ENCODE peak calls at places on chromosomes 13 and 19, in ten cellular contexts. One of them, this sample, is unnamed. For H3K36me3, the result is how much of the 10 kb centered on the place peaks cover.

GRCh38 chr19:34276614-34277013 is 22.3 kb downstream of the GARRE1 start:
- DNase-seq in breast epithelium: no peak
- DNase-seq in CD8-positive, alpha-beta memory T cell: no peak
- DNase-seq in HAP-1: no peak
- DNase-seq in MG63: no peak
- DNase-seq in esophagus squamous epithelium: no peak
- DNase-seq in H7: no peak
- DNase-seq in CD8-positive, alpha-beta T cell: no peak
- DNase-seq in fibroblast of lung: no peak
- DNase-seq in PC-9: no peak
- DNase-seq in this sample: no peak

GRCh38 chr19:41309225-41310030 is 544 bp upstream of the CCDC97 start:
- DNase-seq in breast epithelium: no peak
- DNase-seq in CD8-positive, alpha-beta memory T cell: no peak
- DNase-seq in HAP-1: no peak
- DNase-seq in MG63: no peak
- DNase-seq in esophagus squamous epithelium: no peak
- DNase-seq in H7: no peak
- DNase-seq in CD8-positive, alpha-beta T cell: no peak
- DNase-seq in fibroblast of lung: no peak
- DNase-seq in PC-9: no peak
- DNase-seq in this sample: no peak

GRCh38 chr13:113850722-113851479 is 13.0 kb downstream of the GAS6 start:
- DNase-seq in breast epithelium: no peak
- DNase-seq in CD8-positive, alpha-beta memory T cell: no peak
- DNase-seq in HAP-1: no peak
- DNase-seq in MG63: no peak
- DNase-seq in esophagus squamous epithelium: no peak
- DNase-seq in H7: no peak
- DNase-seq in CD8-positive, alpha-beta T cell: no peak
- DNase-seq in fibroblast of lung: no peak
- DNase-seq in PC-9: no peak
- DNase-seq in this sample: no peak

GRCh38 chr13:45674908-45675307 is 27.2 kb upstream of the CBY2 start:
- DNase-seq in breast epithelium: peak
- DNase-seq in CD8-positive, alpha-beta memory T cell: no peak
- DNase-seq in HAP-1: peak
- DNase-seq in MG63: peak
- DNase-seq in esophagus squamous epithelium: no peak
- DNase-seq in H7: no peak
- DNase-seq in CD8-positive, alpha-beta T cell: no peak
- DNase-seq in fibroblast of lung: peak
- DNase-seq in PC-9: no peak
- DNase-seq in this sample: peak

GRCh38 chr19:11203194-11204075 is 6.1 kb upstream of the KANK2 start:
- DNase-seq in breast epithelium: peak
- DNase-seq in CD8-positive, alpha-beta memory T cell: peak
- DNase-seq in HAP-1: peak
- DNase-seq in MG63: peak
- DNase-seq in esophagus squamous epithelium: no peak
- DNase-seq in H7: peak
- DNase-seq in CD8-positive, alpha-beta T cell: no peak
- DNase-seq in fibroblast of lung: peak
- DNase-seq in PC-9: peak
- DNase-seq in this sample: no peak

GRCh38 chr13:37833411-37833810 is 36.2 kb downstream of the TRPC4 start:
- DNase-seq in breast epithelium: no peak
- DNase-seq in CD8-positive, alpha-beta memory T cell: no peak
- DNase-seq in HAP-1: no peak
- DNase-seq in MG63: no peak
- DNase-seq in esophagus squamous epithelium: no peak
- DNase-seq in H7: no peak
- DNase-seq in CD8-positive, alpha-beta T cell: no peak
- DNase-seq in fibroblast of lung: no peak
- DNase-seq in PC-9: no peak
- DNase-seq in this sample: no peak

GRCh38 chr13:109331898-109332297 is 454.5 kb downstream of the IRS2 start:
- DNase-seq in breast epithelium: no peak
- DNase-seq in CD8-positive, alpha-beta memory T cell: no peak
- DNase-seq in HAP-1: no peak
- DNase-seq in MG63: no peak
- DNase-seq in esophagus squamous epithelium: no peak
- DNase-seq in H7: no peak
- DNase-seq in CD8-positive, alpha-beta T cell: no peak
- DNase-seq in fibroblast of lung: peak
- DNase-seq in PC-9: no peak
- DNase-seq in this sample: peak

GRCh38 chr13:30504081-30504480 is 38.3 kb upstream of the HMGB1 start:
- DNase-seq in breast epithelium: no peak
- DNase-seq in CD8-positive, alpha-beta memory T cell: no peak
- DNase-seq in HAP-1: no peak
- DNase-seq in MG63: no peak
- DNase-seq in esophagus squamous epithelium: no peak
- DNase-seq in H7: no peak
- DNase-seq in CD8-positive, alpha-beta T cell: no peak
- DNase-seq in fibroblast of lung: peak
- DNase-seq in PC-9: no peak
- DNase-seq in this sample: no peak

DNA sequence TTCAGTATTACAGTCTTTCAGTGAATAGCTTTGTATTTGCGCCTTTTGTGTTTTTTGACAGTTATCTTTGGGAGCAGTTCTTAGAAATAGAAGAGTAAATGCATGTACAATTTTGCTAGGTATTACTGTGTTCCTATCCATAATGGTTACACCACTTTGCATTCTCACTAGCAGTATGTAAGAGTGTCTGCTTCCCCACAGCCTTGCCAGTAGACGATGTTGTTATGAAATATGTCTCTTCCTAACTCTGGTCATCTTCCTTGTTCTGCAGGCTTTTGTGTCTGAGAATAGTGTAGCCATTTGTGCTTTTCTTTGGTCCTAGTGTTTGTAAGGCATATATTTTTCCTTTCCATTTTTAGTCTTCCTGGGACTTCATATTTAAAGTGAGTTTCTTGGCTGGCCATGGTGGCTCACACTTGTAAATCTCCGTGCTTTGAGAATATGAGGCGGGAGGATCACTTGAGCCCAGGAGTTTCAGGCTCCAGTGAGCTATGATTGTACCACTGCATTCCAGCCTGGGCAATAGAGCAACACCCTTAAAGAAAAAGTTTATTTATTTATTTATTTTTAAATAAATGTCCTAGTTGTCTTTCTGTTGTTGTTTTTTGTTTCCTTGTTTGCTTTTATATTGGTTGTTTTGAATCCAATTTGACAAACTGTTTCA is 140.3 kb downstream of the PDS5B start:
- DNase-seq in breast epithelium: no peak
- DNase-seq in CD8-positive, alpha-beta memory T cell: no peak
- DNase-seq in HAP-1: no peak
- DNase-seq in MG63: no peak
- DNase-seq in esophagus squamous epithelium: no peak
- DNase-seq in H7: no peak
- DNase-seq in CD8-positive, alpha-beta T cell: no peak
- DNase-seq in fibroblast of lung: no peak
- DNase-seq in PC-9: no peak
- DNase-seq in this sample: no peak
- H3K36me3 ChIP-seq in breast epithelium: under half
- H3K36me3 ChIP-seq in CD8-positive, alpha-beta memory T cell: under half
- H3K36me3 ChIP-seq in HAP-1: under half
- H3K36me3 ChIP-seq in MG63: under half
- H3K36me3 ChIP-seq in esophagus squamous epithelium: under half
- H3K36me3 ChIP-seq in H7: under half
- H3K36me3 ChIP-seq in CD8-positive, alpha-beta T cell: under half
- H3K36me3 ChIP-seq in fibroblast of lung: under half
- H3K36me3 ChIP-seq in PC-9: under half
- H3K36me3 ChIP-seq in this sample: under half

DNA sequence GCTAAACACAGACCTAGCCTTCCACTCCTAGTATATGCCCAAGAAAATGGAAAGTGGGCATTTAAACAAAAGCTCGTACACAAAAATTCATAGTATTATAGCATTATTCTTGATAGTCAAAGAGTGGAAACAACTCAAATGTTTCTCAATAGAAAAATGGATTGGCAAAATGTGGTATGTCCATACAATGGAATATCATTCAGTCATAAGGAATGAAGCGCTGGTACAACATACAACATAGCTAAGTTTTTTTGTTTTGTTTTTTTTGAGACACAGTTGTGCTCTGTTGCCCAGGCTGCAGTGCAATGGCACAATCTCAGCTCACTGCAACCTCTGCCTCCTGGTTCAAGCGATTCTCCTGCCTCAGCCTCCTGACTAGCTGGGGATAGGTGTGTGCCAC is 11.9 kb downstream of the ZNF558 start:
- DNase-seq in breast epithelium: no peak
- DNase-seq in CD8-positive, alpha-beta memory T cell: no peak
- DNase-seq in HAP-1: no peak
- DNase-seq in MG63: no peak
- DNase-seq in esophagus squamous epithelium: no peak
- DNase-seq in H7: no peak
- DNase-seq in CD8-positive, alpha-beta T cell: no peak
- DNase-seq in fibroblast of lung: no peak
- DNase-seq in PC-9: no peak
- DNase-seq in this sample: no peak
- H3K36me3 ChIP-seq in breast epithelium: half or more
- H3K36me3 ChIP-seq in CD8-positive, alpha-beta memory T cell: half or more
- H3K36me3 ChIP-seq in HAP-1: under half
- H3K36me3 ChIP-seq in MG63: half or more
- H3K36me3 ChIP-seq in esophagus squamous epithelium: under half
- H3K36me3 ChIP-seq in H7: under half
- H3K36me3 ChIP-seq in CD8-positive, alpha-beta T cell: half or more
- H3K36me3 ChIP-seq in fibroblast of lung: under half
- H3K36me3 ChIP-seq in PC-9: half or more
- H3K36me3 ChIP-seq in this sample: under half

DNA sequence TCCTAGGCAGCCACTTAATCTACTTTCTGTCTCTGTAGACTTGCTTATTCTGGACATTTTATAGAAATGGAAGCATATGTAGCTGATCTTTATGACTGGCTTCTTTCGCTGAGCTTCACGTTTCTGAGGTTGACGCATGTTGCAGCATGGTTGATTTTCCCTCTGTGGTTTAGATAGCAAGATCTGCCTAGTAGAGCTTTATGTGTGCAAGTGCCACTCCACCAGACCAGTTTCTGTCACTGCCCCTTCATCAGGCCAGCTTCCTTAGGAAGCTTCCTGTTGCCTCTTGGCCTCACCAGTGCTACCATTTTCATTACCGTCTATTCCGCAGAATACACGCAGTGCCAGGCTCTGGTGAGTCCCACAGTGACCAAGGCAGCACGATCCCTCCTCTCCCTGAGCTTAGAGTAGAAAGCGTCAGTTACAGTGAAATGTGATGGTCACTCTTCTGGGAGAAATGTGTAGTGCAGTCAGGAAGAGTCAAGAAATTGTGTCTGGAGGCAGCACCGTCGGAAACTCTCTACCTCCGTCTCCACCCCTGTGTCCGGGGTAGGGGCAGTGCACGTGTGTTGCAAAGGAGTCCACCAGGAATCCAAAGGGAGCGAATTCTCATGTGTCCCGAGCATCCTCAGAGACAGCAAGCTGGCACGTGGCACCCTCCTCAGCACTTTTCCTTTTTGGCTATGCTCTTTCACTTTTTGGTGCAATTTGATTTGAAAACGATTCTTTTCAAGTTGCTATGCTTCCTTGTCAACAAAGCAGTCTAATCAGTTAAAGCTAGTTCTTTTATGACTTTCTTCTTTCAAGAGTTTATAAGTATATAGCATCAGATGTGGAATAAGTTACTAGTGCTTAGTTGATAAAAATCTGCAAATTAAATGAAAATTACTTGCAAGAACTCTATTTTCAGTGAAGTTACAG is 45.4 kb upstream of the GPR183 start:
- DNase-seq in breast epithelium: no peak
- DNase-seq in CD8-positive, alpha-beta memory T cell: no peak
- DNase-seq in HAP-1: no peak
- DNase-seq in MG63: no peak
- DNase-seq in esophagus squamous epithelium: no peak
- DNase-seq in H7: no peak
- DNase-seq in CD8-positive, alpha-beta T cell: no peak
- DNase-seq in fibroblast of lung: no peak
- DNase-seq in PC-9: no peak
- DNase-seq in this sample: no peak
- H3K36me3 ChIP-seq in breast epithelium: under half
- H3K36me3 ChIP-seq in CD8-positive, alpha-beta memory T cell: under half
- H3K36me3 ChIP-seq in HAP-1: under half
- H3K36me3 ChIP-seq in MG63: under half
- H3K36me3 ChIP-seq in esophagus squamous epithelium: under half
- H3K36me3 ChIP-seq in H7: under half
- H3K36me3 ChIP-seq in CD8-positive, alpha-beta T cell: under half
- H3K36me3 ChIP-seq in fibroblast of lung: under half
- H3K36me3 ChIP-seq in PC-9: under half
- H3K36me3 ChIP-seq in this sample: under half

DNA sequence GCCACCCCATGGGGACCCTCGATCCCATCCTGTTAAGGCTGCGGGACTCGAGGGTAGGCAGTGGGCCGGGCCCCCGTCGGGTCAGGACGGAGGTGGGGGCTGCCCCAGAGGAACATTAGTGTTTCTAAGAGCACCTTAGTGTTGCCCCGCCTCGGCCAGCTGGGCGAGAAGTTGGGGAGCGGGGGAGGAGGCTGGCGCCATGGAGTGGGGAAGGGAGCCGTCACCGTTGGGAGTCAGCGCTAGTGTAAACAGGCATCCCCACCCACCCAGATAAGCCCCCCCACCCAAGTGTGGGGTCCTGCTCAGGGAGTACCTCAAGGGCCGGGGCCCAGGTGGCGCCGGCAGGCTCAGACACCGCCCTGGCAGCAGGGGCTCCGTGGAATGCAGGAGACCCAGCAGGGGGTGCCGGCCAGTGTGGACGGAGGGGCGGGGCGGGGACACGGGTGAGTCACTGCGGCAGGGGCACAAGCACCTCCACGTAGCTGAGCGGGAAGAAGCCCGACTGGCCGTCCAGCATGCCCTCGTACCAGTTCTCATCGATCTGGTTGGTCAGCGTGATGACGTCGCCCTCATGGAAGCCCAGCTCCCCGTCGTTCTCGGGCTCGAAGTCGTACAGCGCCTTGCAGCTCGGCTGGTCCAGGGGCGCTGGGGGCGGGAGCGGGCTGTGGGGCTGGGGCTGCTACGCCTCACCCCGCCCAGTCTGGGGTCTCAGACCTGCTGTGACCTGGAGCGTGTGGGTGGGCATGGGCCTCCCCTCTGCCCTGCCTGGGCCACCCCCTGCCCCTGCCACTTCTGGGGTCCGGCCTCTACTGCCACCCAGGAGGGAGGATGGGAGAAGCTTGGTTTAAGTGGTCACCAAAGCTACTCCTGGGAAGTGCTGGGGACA is 18.0 kb downstream of the MPND start:
- DNase-seq in breast epithelium: no peak
- DNase-seq in CD8-positive, alpha-beta memory T cell: no peak
- DNase-seq in HAP-1: no peak
- DNase-seq in MG63: no peak
- DNase-seq in esophagus squamous epithelium: no peak
- DNase-seq in H7: peak
- DNase-seq in CD8-positive, alpha-beta T cell: no peak
- DNase-seq in fibroblast of lung: peak
- DNase-seq in PC-9: no peak
- DNase-seq in this sample: no peak
- H3K36me3 ChIP-seq in breast epithelium: under half
- H3K36me3 ChIP-seq in CD8-positive, alpha-beta memory T cell: under half
- H3K36me3 ChIP-seq in HAP-1: half or more
- H3K36me3 ChIP-seq in MG63: under half
- H3K36me3 ChIP-seq in esophagus squamous epithelium: half or more
- H3K36me3 ChIP-seq in H7: under half
- H3K36me3 ChIP-seq in CD8-positive, alpha-beta T cell: under half
- H3K36me3 ChIP-seq in fibroblast of lung: half or more
- H3K36me3 ChIP-seq in PC-9: under half
- H3K36me3 ChIP-seq in this sample: under half

GRCh38 chr13:112567161-112567862 is 20.6 kb downstream of the TUBGCP3 start:
- DNase-seq in breast epithelium: no peak
- DNase-seq in CD8-positive, alpha-beta memory T cell: no peak
- DNase-seq in HAP-1: no peak
- DNase-seq in MG63: no peak
- DNase-seq in esophagus squamous epithelium: no peak
- DNase-seq in H7: no peak
- DNase-seq in CD8-positive, alpha-beta T cell: no peak
- DNase-seq in fibroblast of lung: peak
- DNase-seq in PC-9: no peak
- DNase-seq in this sample: no peak
- H3K36me3 ChIP-seq in breast epithelium: under half
- H3K36me3 ChIP-seq in CD8-positive, alpha-beta memory T cell: under half
- H3K36me3 ChIP-seq in HAP-1: under half
- H3K36me3 ChIP-seq in MG63: under half
- H3K36me3 ChIP-seq in esophagus squamous epithelium: under half
- H3K36me3 ChIP-seq in H7: under half
- H3K36me3 ChIP-seq in CD8-positive, alpha-beta T cell: under half
- H3K36me3 ChIP-seq in fibroblast of lung: under half
- H3K36me3 ChIP-seq in PC-9: under half
- H3K36me3 ChIP-seq in this sample: under half